ENCODE peak calls at places on chromosomes 11 and 22, in nine cellular contexts. Y is cardiac muscle cell, H is Caco-2, M is mammary epithelial cell, G is uterus, F is BE2C, S is PC-3, T is heart right ventricle, W is IMR-90. J is an unnamed sample. For H3K9me3, the result is how much of the 10 kb centered on the place peaks cover.

GRCh38 chr11:118618115-118618990 is 10.9 kb downstream of the PHLDB1 start:
- DNase-seq in F (peak), H (no peak), Y (peak), W (peak), G (peak), M (peak), T (peak), S (peak), J (peak)

GRCh38 chr22:28594784-28595324 is 84.8 kb downstream of the TTC28 start:
- DNase-seq in M (peak), T (no peak), F (no peak), S (peak), Y (peak), W (peak), G (no peak), H (peak), J (peak)

GRCh38 chr11:126917531-126918204 is 82.9 kb downstream of the KIRREL3 start:
- DNase-seq in T (no peak), S (peak), G (no peak), M (peak), H (no peak), F (no peak), Y (peak), W (peak), J (peak)

GRCh38 chr22:50524664-50525103 is 714 bp downstream of the SCO2 start:
- DNase-seq in G (no peak), S (no peak), W (no peak), M (no peak), Y (no peak), T (no peak), F (no peak), H (no peak), J (no peak)

GRCh38 chr11:27558401-27558800 is 51.8 kb upstream of the LIN7C start:
- DNase-seq in F (no peak), Y (peak), H (no peak), M (no peak), G (no peak), T (no peak), W (peak), S (no peak), J (no peak)

GRCh38 chr11:130872961-130873360 is 43.3 kb downstream of the SNX19 start:
- DNase-seq in G (no peak), M (peak), F (no peak), S (peak), W (peak), T (no peak), Y (peak), H (no peak), J (peak)

GRCh38 chr22:24440718-24441405 is 13.5 kb downstream of the ADORA2A start:
- DNase-seq in H (no peak), W (no peak), S (no peak), G (peak), T (no peak), F (no peak), Y (no peak), M (no peak), J (no peak)

GRCh38 chr11:124841186-124841585 is 24.0 kb upstream of the ROBO3 start:
- DNase-seq in G (no peak), M (peak), H (no peak), F (no peak), T (no peak), W (no peak), S (peak), Y (no peak), J (no peak)

GRCh38 chr11:57648791-57649735 is 649 bp downstream of the YPEL4 start:
- DNase-seq in T (no peak), G (no peak), W (no peak), M (no peak), F (no peak), H (no peak), S (no peak), Y (peak), J (no peak)

GRCh38 chr11:235180-235997 is 753 bp downstream of the SIRT3 start:
- DNase-seq in H (no peak), M (no peak), Y (no peak), W (peak), G (no peak), S (no peak), F (no peak), T (no peak), J (no peak)

GRCh38 chr22:22380098-22381030 is 128.2 kb downstream of the ZNF280B start:
- DNase-seq in H (peak), F (peak), T (no peak), W (no peak), Y (no peak), G (no peak), M (no peak), S (peak), J (no peak)

GRCh38 chr22:20149257-20150250 is 1.3 kb downstream of the CCDC188 start:
- DNase-seq in M (no peak), W (no peak), H (no peak), Y (no peak), G (no peak), S (no peak), T (no peak), F (no peak), J (no peak)

GRCh38 chr11:71307811-71308645 is 55.7 kb upstream of the SHANK2 start:
- DNase-seq in W (no peak), G (no peak), H (no peak), M (no peak), Y (no peak), F (no peak), T (no peak), S (peak), J (no peak)

GRCh38 chr11:99419991-99420390 is 399.2 kb downstream of the CNTN5 start:
- DNase-seq in T (no peak), W (no peak), M (no peak), H (no peak), Y (no peak), G (no peak), S (peak), F (no peak), J (no peak)

GRCh38 chr22:19568337-19569311 is 44.4 kb upstream of the CLDN5 start:
- DNase-seq in S (peak), Y (peak), T (peak), G (no peak), M (peak), W (peak), F (no peak), H (no peak), J (peak)

GRCh38 chr11:45170484-45170883 is 24.0 kb downstream of the PRDM11 start:
- DNase-seq in Y (no peak), G (no peak), S (no peak), M (no peak), F (no peak), H (no peak), T (no peak), W (no peak), J (no peak)

GRCh38 chr11:123286761-123287160 is 91.7 kb upstream of the CLMP start:
- DNase-seq in H (no peak), S (no peak), M (no peak), W (peak), T (no peak), G (no peak), Y (peak), F (no peak), J (no peak)

GRCh38 chr11:119336744-119337469 is 2.6 kb downstream of the RNF26 start:
- DNase-seq in W (no peak), H (no peak), F (no peak), M (no peak), T (no peak), Y (no peak), S (no peak), G (no peak), J (no peak)

GRCh38 chr11:70467196-70468085 is 69.1 kb downstream of the CTTN start:
- DNase-seq in F (peak), Y (peak), S (peak), M (peak), G (no peak), H (peak), T (peak), W (peak), J (no peak)

GRCh38 chr11:16860632-16861031 is 122.2 kb downstream of the C11orf58 start:
- DNase-seq in S (no peak), F (no peak), Y (peak), M (no peak), W (no peak), G (no peak), H (no peak), T (no peak), J (no peak)

GRCh38 chr11:88384004-88384677 is 46.6 kb upstream of the CTSC start:
- DNase-seq in G (no peak), H (no peak), Y (peak), M (peak), T (no peak), F (no peak), W (peak), S (peak), J (no peak)

GRCh38 chr22:25054943-25055511 is 102.5 kb downstream of the KIAA1671 start:
- DNase-seq in F (no peak), Y (no peak), W (no peak), S (no peak), H (no peak), M (no peak), T (no peak), G (no peak), J (no peak)

GRCh38 chr11:133901316-133901715 is 55.5 kb downstream of the IGSF9B start:
- DNase-seq in F (no peak), S (no peak), Y (no peak), G (no peak), H (no peak), T (no peak), W (no peak), M (no peak), J (no peak)

GRCh38 chr11:103862049-103862826 is 174.2 kb upstream of the DDI1 start:
- DNase-seq in F (no peak), T (no peak), S (no peak), W (no peak), H (no peak), Y (no peak), M (no peak), G (no peak), J (no peak)

GRCh38 chr11:110710520-110711381 is 1.5 kb downstream of the ARHGAP20 start:
- DNase-seq in W (peak), Y (peak), S (no peak), M (no peak), H (peak), F (peak), G (peak), T (peak), J (no peak)

GRCh38 chr11:118099838-118100570 is 13.2 kb upstream of the SMIM35 start:
- DNase-seq in M (no peak), W (no peak), S (no peak), G (no peak), T (peak), H (no peak), F (no peak), Y (no peak), J (no peak)

GRCh38 chr22:21762712-21763581 is 27.4 kb upstream of the YPEL1 start:
- DNase-seq in T (no peak), S (no peak), F (no peak), W (no peak), M (peak), Y (no peak), G (no peak), H (no peak), J (no peak)

GRCh38 chr11:125070699-125071254 is 7.7 kb downstream of the SLC37A2 start:
- DNase-seq in Y (peak), W (peak), T (peak), S (peak), M (peak), G (peak), H (peak), F (no peak), J (no peak)

GRCh38 chr22:27627901-27628300 is 173.7 kb downstream of the MN1 start:
- DNase-seq in M (no peak), G (no peak), W (no peak), F (no peak), S (no peak), Y (no peak), H (no peak), T (no peak), J (no peak)

GRCh38 chr22:43218786-43219185 is 31.9 kb upstream of the TTLL12 start:
- DNase-seq in H (no peak), Y (no peak), F (no peak), S (peak), G (no peak), W (no peak), T (no peak), M (no peak), J (no peak)

GRCh38 chr22:49638788-49639187 is 188.9 kb downstream of the BRD1 start:
- DNase-seq in T (no peak), S (peak), F (no peak), M (no peak), Y (no peak), G (no peak), H (no peak), W (no peak), J (no peak)

GRCh38 chr22:23682082-23682481 is 8.7 kb upstream of the RGL4 start:
- DNase-seq in M (no peak), T (no peak), Y (no peak), W (no peak), H (no peak), F (no peak), S (no peak), G (no peak), J (no peak)

GRCh38 chr22:27154717-27155116 is 497.3 kb downstream of the MIAT start:
- DNase-seq in S (no peak), G (no peak), H (no peak), T (no peak), Y (no peak), W (no peak), F (no peak), M (no peak), J (no peak)

GRCh38 chr22:44179196-44179988 is 1.3 kb upstream of the PARVG start:
- DNase-seq in Y (no peak), F (no peak), M (no peak), H (no peak), G (no peak), W (no peak), T (no peak), S (no peak), J (no peak)

GRCh38 chr11:96267490-96268010 is 75.4 kb downstream of the MAML2 start:
- DNase-seq in M (no peak), H (no peak), W (peak), Y (no peak), G (no peak), F (no peak), S (no peak), T (no peak), J (no peak)

GRCh38 chr22:29784451-29785361 is 17.5 kb downstream of the UQCR10 start:
- DNase-seq in H (no peak), Y (peak), M (no peak), F (no peak), T (peak), G (peak), W (peak), S (no peak), J (no peak)

GRCh38 chr22:44365196-44365802 is 52.5 kb upstream of the SHISAL1 start:
- DNase-seq in G (no peak), Y (no peak), H (no peak), M (no peak), F (peak), T (no peak), W (no peak), S (no peak), J (no peak)

GRCh38 chr11:132068556-132068955 is 698.1 kb downstream of the NTM start:
- DNase-seq in T (no peak), W (no peak), S (no peak), Y (no peak), G (no peak), H (no peak), F (no peak), M (no peak), J (no peak)
- H3K9me3 ChIP-seq in T (under half), W (under half), S (under half), Y (under half), G (under half), H (under half), F (under half), M (under half), J (under half)

DNA sequence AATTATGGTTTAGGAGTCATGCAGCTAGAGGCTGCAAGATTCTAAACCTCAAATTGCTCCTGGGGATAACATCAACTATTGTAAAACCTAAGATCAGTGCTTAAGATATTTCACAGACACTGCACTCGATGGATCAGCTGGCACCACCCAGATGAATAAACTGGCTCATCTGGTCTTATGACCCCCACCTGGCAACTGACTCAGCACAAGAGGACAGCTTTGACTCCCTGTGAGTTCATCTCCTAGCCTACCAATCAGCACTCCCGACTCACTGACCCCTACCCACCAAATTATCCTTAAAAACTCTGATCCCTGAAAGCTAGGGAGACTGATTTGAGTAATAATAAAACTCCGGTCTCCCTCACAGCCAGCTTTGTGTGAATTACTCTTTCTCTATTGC is 782 bp upstream of the TTC12 start:
- DNase-seq in M (peak), Y (no peak), S (peak), H (no peak), F (no peak), T (no peak), G (no peak), W (peak), J (no peak)
- H3K4me3 ChIP-seq in M (peak), Y (no peak), S (no peak), H (peak), F (peak), T (no peak), G (peak), W (no peak), J (no peak)

DNA sequence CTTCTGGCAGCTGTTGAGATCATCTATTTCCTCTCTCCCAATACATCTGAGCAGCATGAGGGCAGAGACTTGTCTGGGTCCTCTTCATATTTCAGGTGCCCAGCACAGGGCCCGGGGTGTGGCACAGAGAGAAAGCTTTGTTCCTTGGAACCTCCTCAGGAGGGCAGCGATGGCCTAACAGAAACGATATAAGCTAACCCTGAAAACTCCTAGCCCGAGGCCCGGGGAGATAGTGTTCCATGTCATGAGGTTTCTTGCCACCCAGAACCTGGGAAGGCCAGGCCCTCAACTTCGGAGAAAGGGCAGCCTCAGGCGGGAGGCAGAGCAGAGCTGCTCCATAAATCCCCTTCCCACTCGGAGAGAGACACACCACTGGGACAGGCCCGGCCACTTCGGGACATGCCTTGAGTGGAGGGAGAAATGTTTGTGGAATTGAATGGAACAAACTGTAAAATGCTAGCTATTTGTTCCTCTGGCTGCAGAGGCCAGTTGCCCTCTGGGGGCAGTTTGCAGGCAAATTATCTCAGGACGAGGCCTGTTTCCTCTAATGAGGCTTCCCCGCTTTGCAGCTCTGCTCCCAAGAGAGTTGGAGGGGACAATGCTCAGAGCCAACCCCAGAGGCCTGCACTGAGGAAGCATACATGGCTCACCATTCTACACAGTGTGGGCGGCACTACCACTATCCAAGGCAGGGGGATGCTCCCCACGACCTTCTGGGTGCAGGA is 11.6 kb downstream of the ARRB1 start:
- DNase-seq in S (no peak), F (peak), H (no peak), G (no peak), T (no peak), W (no peak), Y (no peak), M (no peak), J (no peak)
- TF ChIP-seq CTCF in S (peak), F (peak), H (peak), G (no peak), T (no peak), W (peak), Y (peak), M (no peak), J (peak)

GRCh38 chr22:47401976-47402770 is 639.7 kb downstream of the TBC1D22A start:
- DNase-seq in F (no peak), M (no peak), G (no peak), T (no peak), Y (peak), S (no peak), H (no peak), W (no peak), J (no peak)

GRCh38 chr22:47400701-47401591 is 638.5 kb downstream of the TBC1D22A start:
- DNase-seq in Y (no peak), M (no peak), W (no peak), G (no peak), H (no peak), S (no peak), T (no peak), F (no peak), J (no peak)

GRCh38 chr22:47402876-47403525 is 640.6 kb downstream of the TBC1D22A start:
- DNase-seq in Y (no peak), S (no peak), M (no peak), H (no peak), T (no peak), G (no peak), F (no peak), W (no peak), J (no peak)

GRCh38 chr22:47398921-47399790 is 636.7 kb downstream of the TBC1D22A start:
- DNase-seq in T (no peak), Y (no peak), F (no peak), W (no peak), M (no peak), G (no peak), H (no peak), S (no peak), J (no peak)

DNA sequence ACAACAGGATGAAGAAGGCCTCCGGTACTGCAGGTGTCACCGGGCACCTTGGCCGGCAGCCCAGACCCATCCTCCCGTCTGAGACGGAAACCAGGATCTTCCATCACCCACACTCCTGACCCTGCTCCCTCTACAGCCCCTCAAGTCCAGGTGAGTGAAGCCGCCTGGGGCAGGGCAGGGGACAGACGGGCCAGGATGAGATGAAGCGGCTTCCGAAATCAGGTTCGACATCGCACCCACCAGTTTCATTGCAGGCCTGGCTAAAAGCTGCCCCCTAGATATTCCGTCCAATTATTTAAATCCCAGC is 639.1 kb downstream of the TBC1D22A start:
- DNase-seq in Y (no peak), H (no peak), T (no peak), F (no peak), M (no peak), G (no peak), W (no peak), S (no peak), J (no peak)
- H3K9me3 ChIP-seq in Y (under half), H (under half), T (under half), F (under half), M (half or more), G (under half), W (under half), S (under half), J (under half)

DNA sequence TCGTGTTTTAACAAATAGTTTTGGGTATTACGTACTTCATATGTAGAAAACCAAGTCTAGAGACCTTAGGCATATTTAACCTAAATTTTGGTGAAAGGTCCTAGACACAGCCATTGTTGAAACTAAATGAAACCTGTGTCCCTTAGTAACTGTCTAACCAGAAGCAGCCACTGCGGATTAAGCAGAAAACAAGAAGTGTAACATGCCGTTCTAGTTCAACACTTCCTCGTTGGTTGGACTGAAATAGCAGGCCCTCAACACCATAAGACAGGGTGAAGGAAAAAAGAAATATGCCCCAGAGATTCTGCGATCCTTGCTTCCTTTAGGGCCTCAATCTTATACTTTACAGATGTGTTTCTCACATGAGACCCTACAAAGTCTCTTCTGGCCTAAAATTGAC is 2.0 kb downstream of the NAA40 start:
- DNase-seq in Y (no peak), M (no peak), H (no peak), T (no peak), S (no peak), F (no peak), W (no peak), G (no peak), J (no peak)
- H3K4me3 ChIP-seq in Y (no peak), M (no peak), H (no peak), T (no peak), S (peak), F (no peak), W (no peak), G (no peak), J (no peak)

GRCh38 chr22:17915188-17915587 is 109.2 kb downstream of the MICAL3 start:
- DNase-seq in F (no peak), G (no peak), H (no peak), S (no peak), W (no peak), T (no peak), Y (no peak), M (no peak), J (no peak)

GRCh38 chr22:17914474-17914873 is 109.9 kb downstream of the MICAL3 start:
- DNase-seq in Y (no peak), W (no peak), M (no peak), T (no peak), F (no peak), S (no peak), G (no peak), H (no peak), J (no peak)

GRCh38 chr22:17916226-17916889 is 108.0 kb downstream of the MICAL3 start:
- DNase-seq in M (no peak), S (no peak), G (no peak), W (no peak), F (no peak), H (no peak), T (no peak), Y (no peak), J (no peak)

GRCh38 chr22:17917490-17917983 is 106.8 kb downstream of the MICAL3 start:
- DNase-seq in G (no peak), S (peak), H (no peak), Y (no peak), W (no peak), F (no peak), M (no peak), T (no peak), J (no peak)

GRCh38 chr22:17915676-17916075 is 108.7 kb downstream of the MICAL3 start:
- DNase-seq in H (no peak), T (no peak), M (no peak), W (no peak), Y (no peak), F (no peak), S (no peak), G (no peak), J (no peak)
- TF ChIP-seq CTCF in H (no peak), T (no peak), M (no peak), W (no peak), Y (no peak), F (no peak), S (no peak), G (no peak), J (no peak)

J was measured in AG04450.